ENCODE peak calls at places on chromosomes 12 and 14, in seven cellular contexts. One of them, this sample, is unnamed.

GRCh38 chr14:94040796-94041195 is 14.7 kb downstream of the OTUB2 start:
- DNase-seq in left ventricle myocardium inferior: no peak
- DNase-seq in HL-60: no peak
- DNase-seq in coronary artery: no peak
- DNase-seq in left lung: no peak
- DNase-seq in neural progenitor cell: no peak
- DNase-seq in HFF-Myc: no peak
- DNase-seq in this sample: no peak

GRCh38 chr12:632102-632696 is 31.0 kb downstream of the NINJ2 start:
- DNase-seq in HL-60: no peak
- DNase-seq in HFF-Myc: peak; percentile 40
- DNase-seq in coronary artery: peak; percentile 77
- DNase-seq in left ventricle myocardium inferior: no peak
- DNase-seq in left lung: no peak
- DNase-seq in neural progenitor cell: peak; percentile 77
- DNase-seq in this sample: peak; percentile 32

GRCh38 chr12:6961278-6961694 is 9.2 kb downstream of the PHB2 start:
- DNase-seq in HFF-Myc: no peak
- DNase-seq in left lung: peak; percentile 88
- DNase-seq in coronary artery: peak; percentile 76
- DNase-seq in HL-60: no peak
- DNase-seq in neural progenitor cell: no peak
- DNase-seq in left ventricle myocardium inferior: peak; percentile 60
- DNase-seq in this sample: peak; percentile 85

GRCh38 chr14:102226356-102227125 is 78.4 kb downstream of the MOK start:
- DNase-seq in neural progenitor cell: no peak
- DNase-seq in HL-60: no peak
- DNase-seq in left ventricle myocardium inferior: no peak
- DNase-seq in left lung: no peak
- DNase-seq in coronary artery: no peak
- DNase-seq in HFF-Myc: no peak
- DNase-seq in this sample: no peak

GRCh38 chr14:52355016-52355430 is 40.9 kb downstream of the PTGER2 start:
- DNase-seq in coronary artery: no peak
- DNase-seq in neural progenitor cell: peak; percentile 14
- DNase-seq in left ventricle myocardium inferior: no peak
- DNase-seq in HFF-Myc: peak; percentile 85
- DNase-seq in HL-60: no peak
- DNase-seq in left lung: no peak
- DNase-seq in this sample: no peak

GRCh38 chr12:9364224-9365176 is 156.3 kb upstream of the PZP start:
- DNase-seq in left ventricle myocardium inferior: no peak
- DNase-seq in neural progenitor cell: peak; percentile 62
- DNase-seq in HFF-Myc: no peak
- DNase-seq in left lung: no peak
- DNase-seq in coronary artery: no peak
- DNase-seq in HL-60: no peak
- DNase-seq in this sample: no peak

GRCh38 chr12:38625306-38625705 is 280.1 kb downstream of the CPNE8 start:
- DNase-seq in neural progenitor cell: no peak
- DNase-seq in left lung: no peak
- DNase-seq in left ventricle myocardium inferior: no peak
- DNase-seq in coronary artery: no peak
- DNase-seq in HFF-Myc: no peak
- DNase-seq in HL-60: no peak
- DNase-seq in this sample: no peak

GRCh38 chr14:50099335-50099734 is 17.0 kb downstream of the VCPKMT start:
- DNase-seq in coronary artery: no peak
- DNase-seq in HL-60: no peak
- DNase-seq in HFF-Myc: no peak
- DNase-seq in left lung: no peak
- DNase-seq in left ventricle myocardium inferior: no peak
- DNase-seq in neural progenitor cell: no peak
- DNase-seq in this sample: no peak

GRCh38 chr12:123478762-123479161 is 20.8 kb downstream of the SNRNP35 start:
- DNase-seq in HFF-Myc: no peak
- DNase-seq in left ventricle myocardium inferior: peak; percentile 72
- DNase-seq in left lung: no peak
- DNase-seq in HL-60: no peak
- DNase-seq in coronary artery: peak; percentile 89
- DNase-seq in neural progenitor cell: no peak
- DNase-seq in this sample: no peak

GRCh38 chr12:104387190-104387589 is 69.6 kb upstream of the CHST11 start:
- DNase-seq in HL-60: no peak
- DNase-seq in neural progenitor cell: no peak
- DNase-seq in coronary artery: no peak
- DNase-seq in left ventricle myocardium inferior: no peak
- DNase-seq in HFF-Myc: no peak
- DNase-seq in left lung: no peak
- DNase-seq in this sample: no peak

GRCh38 chr14:65472189-65472588 is 59.7 kb downstream of the FUT8 start:
- DNase-seq in neural progenitor cell: peak; percentile 58
- DNase-seq in left ventricle myocardium inferior: no peak
- DNase-seq in HL-60: no peak
- DNase-seq in HFF-Myc: no peak
- DNase-seq in coronary artery: no peak
- DNase-seq in left lung: no peak
- DNase-seq in this sample: no peak

GRCh38 chr12:1083888-1084262 is 92.9 kb downstream of the ERC1 start:
- DNase-seq in left lung: no peak
- DNase-seq in HFF-Myc: peak; percentile 25
- DNase-seq in coronary artery: no peak
- DNase-seq in left ventricle myocardium inferior: no peak
- DNase-seq in HL-60: no peak
- DNase-seq in neural progenitor cell: no peak
- DNase-seq in this sample: peak; percentile 86

GRCh38 chr14:62143235-62143634 is 381.0 kb downstream of the SNAPC1 start:
- DNase-seq in left lung: no peak
- DNase-seq in HFF-Myc: no peak
- DNase-seq in coronary artery: no peak
- DNase-seq in neural progenitor cell: no peak
- DNase-seq in HL-60: no peak
- DNase-seq in left ventricle myocardium inferior: no peak
- DNase-seq in this sample: no peak

GRCh38 chr14:71371711-71372396 is 464.6 kb downstream of the PCNX1 start:
- DNase-seq in HFF-Myc: no peak
- DNase-seq in coronary artery: no peak
- DNase-seq in left ventricle myocardium inferior: no peak
- DNase-seq in neural progenitor cell: no peak
- DNase-seq in left lung: no peak
- DNase-seq in HL-60: no peak
- DNase-seq in this sample: no peak

GRCh38 chr12:6321905-6322304 is 11.4 kb downstream of the PLEKHG6 start:
- DNase-seq in left lung: no peak
- DNase-seq in HFF-Myc: no peak
- DNase-seq in HL-60: no peak
- DNase-seq in coronary artery: no peak
- DNase-seq in left ventricle myocardium inferior: no peak
- DNase-seq in neural progenitor cell: no peak
- DNase-seq in this sample: no peak

GRCh38 chr14:36227802-36228201 is 51.3 kb upstream of the PTCSC3 start:
- DNase-seq in HFF-Myc: no peak
- DNase-seq in HL-60: no peak
- DNase-seq in coronary artery: no peak
- DNase-seq in left ventricle myocardium inferior: no peak
- DNase-seq in neural progenitor cell: no peak
- DNase-seq in left lung: no peak
- DNase-seq in this sample: peak; percentile 3

GRCh38 chr12:93762912-93763311 is 85.7 kb downstream of the CRADD start:
- DNase-seq in neural progenitor cell: no peak
- DNase-seq in HFF-Myc: no peak
- DNase-seq in HL-60: no peak
- DNase-seq in left lung: no peak
- DNase-seq in coronary artery: no peak
- DNase-seq in left ventricle myocardium inferior: no peak
- DNase-seq in this sample: no peak

GRCh38 chr12:125183187-125184067 is 118.2 kb downstream of the AACS start:
- DNase-seq in neural progenitor cell: peak; percentile 91
- DNase-seq in left lung: peak; percentile 76
- DNase-seq in left ventricle myocardium inferior: peak; percentile 73
- DNase-seq in coronary artery: no peak
- DNase-seq in HL-60: peak; percentile 45
- DNase-seq in HFF-Myc: peak; percentile 37
- DNase-seq in this sample: peak; percentile 82

GRCh38 chr12:55642275-55643068 is 5.8 kb downstream of the OR10P1 start:
- DNase-seq in coronary artery: no peak
- DNase-seq in HFF-Myc: no peak
- DNase-seq in left lung: no peak
- DNase-seq in HL-60: peak; percentile 61
- DNase-seq in neural progenitor cell: no peak
- DNase-seq in left ventricle myocardium inferior: no peak
- DNase-seq in this sample: no peak

GRCh38 chr12:51883998-51884675 is 3.8 kb upstream of the ANKRD33 start:
- DNase-seq in neural progenitor cell: no peak
- DNase-seq in coronary artery: no peak
- DNase-seq in left ventricle myocardium inferior: no peak
- DNase-seq in HFF-Myc: no peak
- DNase-seq in HL-60: no peak
- DNase-seq in left lung: no peak
- DNase-seq in this sample: no peak

GRCh38 chr12:124543052-124543590 is 24.3 kb downstream of the NCOR2 start:
- DNase-seq in neural progenitor cell: no peak
- DNase-seq in left lung: no peak
- DNase-seq in HL-60: no peak
- DNase-seq in HFF-Myc: no peak
- DNase-seq in coronary artery: no peak
- DNase-seq in left ventricle myocardium inferior: no peak
- DNase-seq in this sample: peak; percentile 40

GRCh38 chr14:24690492-24690891 is 56.5 kb upstream of the GZMB start:
- DNase-seq in coronary artery: no peak
- DNase-seq in HFF-Myc: no peak
- DNase-seq in HL-60: no peak
- DNase-seq in neural progenitor cell: peak; percentile 44
- DNase-seq in left ventricle myocardium inferior: no peak
- DNase-seq in left lung: no peak
- DNase-seq in this sample: no peak
- H3K4me3 ChIP-seq in coronary artery: no peak overlapping the region
- H3K4me3 ChIP-seq in HFF-Myc: no peak overlapping the region
- H3K4me3 ChIP-seq in HL-60: no peak overlapping the region
- H3K4me3 ChIP-seq in neural progenitor cell: no peak overlapping the region
- H3K4me3 ChIP-seq in left ventricle myocardium inferior: no peak overlapping the region
- H3K4me3 ChIP-seq in left lung: no peak overlapping the region
- H3K4me3 ChIP-seq in this sample: no peak overlapping the region

GRCh38 chr12:26114720-26115406 is 10.0 kb downstream of the BHLHE41 start:
- DNase-seq in HL-60: no peak
- DNase-seq in left ventricle myocardium inferior: no peak
- DNase-seq in HFF-Myc: no peak
- DNase-seq in neural progenitor cell: no peak
- DNase-seq in coronary artery: no peak
- DNase-seq in left lung: no peak
- DNase-seq in this sample: no peak
- H3K4me3 ChIP-seq in HL-60: peak overlapping the region; percentile 43
- H3K4me3 ChIP-seq in left ventricle myocardium inferior: peak overlapping the region; percentile 63
- H3K4me3 ChIP-seq in HFF-Myc: peak overlapping the region; percentile 44
- H3K4me3 ChIP-seq in neural progenitor cell: peak overlapping the region; percentile 67
- H3K4me3 ChIP-seq in coronary artery: peak overlapping the region; percentile 79
- H3K4me3 ChIP-seq in left lung: peak overlapping the region; percentile 45
- H3K4me3 ChIP-seq in this sample: no peak overlapping the region

GRCh38 chr14:45082420-45082819 is 1.5 kb upstream of the PRPF39 start:
- DNase-seq in left ventricle myocardium inferior: no peak
- DNase-seq in left lung: no peak
- DNase-seq in neural progenitor cell: no peak
- DNase-seq in HL-60: no peak
- DNase-seq in coronary artery: no peak
- DNase-seq in HFF-Myc: no peak
- DNase-seq in this sample: no peak
- H3K4me3 ChIP-seq in left ventricle myocardium inferior: no peak overlapping the region
- H3K4me3 ChIP-seq in left lung: no peak overlapping the region
- H3K4me3 ChIP-seq in neural progenitor cell: no peak overlapping the region
- H3K4me3 ChIP-seq in HL-60: no peak overlapping the region
- H3K4me3 ChIP-seq in coronary artery: no peak overlapping the region
- H3K4me3 ChIP-seq in HFF-Myc: no peak overlapping the region
- H3K4me3 ChIP-seq in this sample: no peak overlapping the region

DNA sequence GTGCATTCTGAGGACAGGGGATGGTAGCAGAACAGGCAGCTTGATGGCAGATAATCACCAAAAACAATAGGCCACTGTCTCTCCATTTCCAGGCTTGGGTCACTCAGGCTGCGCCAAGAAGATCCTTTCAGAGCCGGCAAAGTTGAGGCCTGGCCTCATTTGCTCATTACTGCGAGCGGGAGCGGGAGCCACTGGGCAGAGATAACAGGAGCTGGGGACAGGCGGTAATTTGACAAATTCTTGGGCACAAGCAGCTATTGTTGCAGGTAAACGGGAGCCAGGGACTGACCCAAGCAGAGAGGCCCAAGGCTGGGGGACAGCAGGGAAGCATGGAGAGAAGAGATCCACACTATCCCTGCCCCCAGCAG is 2.1 kb downstream of the MSI1 start:
- DNase-seq in neural progenitor cell: peak; percentile 63
- DNase-seq in left ventricle myocardium inferior: no peak
- DNase-seq in left lung: no peak
- DNase-seq in HL-60: no peak
- DNase-seq in coronary artery: no peak
- DNase-seq in HFF-Myc: no peak
- DNase-seq in this sample: no peak
- H3K4me3 ChIP-seq in neural progenitor cell: peak overlapping the region; percentile 100
- H3K4me3 ChIP-seq in left ventricle myocardium inferior: no peak overlapping the region
- H3K4me3 ChIP-seq in left lung: no peak overlapping the region
- H3K4me3 ChIP-seq in HL-60: no peak overlapping the region
- H3K4me3 ChIP-seq in coronary artery: no peak overlapping the region
- H3K4me3 ChIP-seq in HFF-Myc: no peak overlapping the region
- H3K4me3 ChIP-seq in this sample: no peak overlapping the region

GRCh38 chr12:103043531-103044445 is 86.3 kb downstream of the ASCL1 start:
- DNase-seq in left lung: no peak
- DNase-seq in HL-60: no peak
- DNase-seq in coronary artery: no peak
- DNase-seq in HFF-Myc: no peak
- DNase-seq in left ventricle myocardium inferior: no peak
- DNase-seq in neural progenitor cell: peak; percentile 82
- DNase-seq in this sample: no peak
- H3K4me3 ChIP-seq in left lung: no peak overlapping the region
- H3K4me3 ChIP-seq in HL-60: no peak overlapping the region
- H3K4me3 ChIP-seq in coronary artery: no peak overlapping the region
- H3K4me3 ChIP-seq in HFF-Myc: no peak overlapping the region
- H3K4me3 ChIP-seq in left ventricle myocardium inferior: no peak overlapping the region
- H3K4me3 ChIP-seq in neural progenitor cell: peak overlapping the region; percentile 34
- H3K4me3 ChIP-seq in this sample: no peak overlapping the region